ENCODE peak calls at places on chromosomes 11 and 22, in five cellular contexts. O, N, P, Q and R are unnamed samples.

GRCh38 chr22:27989758-27990450 is 70.8 kb upstream of the PITPNB start:
- DNase-seq in O (no peak), N (no peak), P (no peak), Q (no peak), R (no peak)

GRCh38 chr11:76151561-76152085 is 54.7 kb downstream of the WNT11 start:
- DNase-seq in O (no peak), Q (no peak), N (no peak), P (no peak), R (no peak)

GRCh38 chr11:2760196-2760871 is 60.5 kb upstream of the KCNQ1OT1 start:
- DNase-seq in N (no peak), Q (no peak), P (no peak), O (no peak), R (no peak)

GRCh38 chr11:130604606-130605005 is 156.2 kb downstream of the ADAMTS15 start:
- DNase-seq in P (no peak), O (no peak), Q (no peak), N (no peak), R (no peak)

GRCh38 chr11:132125855-132126841 is 755.7 kb downstream of the NTM start:
- DNase-seq in N (no peak), P (no peak), Q (peak; percentile 49), O (no peak), R (peak; percentile 34)

GRCh38 chr22:50702261-50702671 is 29.6 kb downstream of the SHANK3 start:
- DNase-seq in O (no peak), N (no peak), Q (no peak), P (no peak), R (no peak)

GRCh38 chr22:45608763-45609180 is 62.9 kb upstream of the ATXN10 start:
- DNase-seq in O (no peak), Q (peak; percentile 98), P (no peak), N (peak; percentile 17), R (peak; percentile 75)

GRCh38 chr11:61011950-61012830 is 40.7 kb downstream of the CD6 start:
- DNase-seq in N (no peak), P (no peak), O (no peak), Q (peak; percentile 43), R (no peak)

GRCh38 chr22:26442086-26442756 is 13.2 kb downstream of the ASPHD2 start:
- DNase-seq in Q (no peak), P (no peak), N (no peak), O (no peak), R (no peak)

GRCh38 chr11:45392621-45393183 is 106.6 kb upstream of the SYT13 start:
- DNase-seq in N (no peak), Q (no peak), O (no peak), P (no peak), R (no peak)

GRCh38 chr11:87097582-87097981 is 59.8 kb downstream of the TMEM135 start:
- DNase-seq in Q (peak; percentile 20), N (no peak), P (no peak), O (peak; percentile 3), R (peak; percentile 30)

GRCh38 chr11:76642341-76642740 is 28.2 kb downstream of the LRRC32 start:
- DNase-seq in O (no peak), N (no peak), Q (no peak), P (no peak), R (no peak)

GRCh38 chr11:101348786-101349185 is 219.2 kb upstream of the PGR start:
- DNase-seq in N (no peak), O (no peak), Q (no peak), P (no peak), R (no peak)

GRCh38 chr22:39148727-39149535 is 3.5 kb downstream of the CBX7 start:
- DNase-seq in P (peak; percentile 63), Q (no peak), N (peak; percentile 67), O (no peak), R (no peak)

GRCh38 chr22:32232447-32232846 is 22.7 kb downstream of the SLC5A4 start:
- DNase-seq in N (no peak), O (no peak), P (no peak), Q (no peak), R (no peak)

GRCh38 chr11:102284008-102284407 is 33.3 kb upstream of the BIRC3 start:
- DNase-seq in N (no peak), O (no peak), Q (no peak), P (no peak), R (no peak)

GRCh38 chr11:94731921-94732601 is 36.1 kb upstream of the AMOTL1 start:
- DNase-seq in P (no peak), N (no peak), Q (peak; percentile 74), O (peak; percentile 55), R (peak; percentile 76)

GRCh38 chr11:68942751-68943271 is 38.0 kb downstream of the MRGPRD start:
- DNase-seq in P (no peak), N (no peak), Q (peak; percentile 73), O (no peak), R (no peak)

GRCh38 chr11:61155312-61155711 is 5.9 kb downstream of the VPS37C start:
- DNase-seq in Q (no peak), N (no peak), P (no peak), O (no peak), R (no peak)

GRCh38 chr11:7851391-7851790 is 54.6 kb upstream of the OR5P2 start:
- DNase-seq in P (no peak), N (no peak), Q (no peak), O (no peak), R (no peak)

GRCh38 chr11:10534331-10534730 is 6.7 kb downstream of the RNF141 start:
- DNase-seq in P (no peak), O (no peak), N (no peak), Q (no peak), R (no peak)

GRCh38 chr11:44949160-44950035 is 1.3 kb downstream of the TP53I11 start:
- DNase-seq in P (peak; percentile 56), N (no peak), Q (peak; percentile 40), O (no peak), R (peak; percentile 39)

GRCh38 chr11:47352556-47352955 is at the start of gene MYBPC3:
- DNase-seq in Q (no peak), O (no peak), N (no peak), P (no peak), R (no peak)

GRCh38 chr11:94315664-94316063 is 11.3 kb downstream of the IZUMO1R start:
- DNase-seq in N (no peak), P (no peak), Q (peak; percentile 58), O (peak; percentile 7), R (peak; percentile 9)

GRCh38 chr22:34427436-34427835 is 507.2 kb upstream of the LARGE1 start:
- DNase-seq in Q (no peak), N (no peak), P (no peak), O (no peak), R (no peak)

GRCh38 chr11:518463-519202 is 11.6 kb upstream of the RNH1 start:
- DNase-seq in O (peak; percentile 60), N (peak; percentile 86), P (peak; percentile 94), Q (peak; percentile 94), R (peak; percentile 94)

GRCh38 chr11:133403900-133404299 is 128.4 kb downstream of the OPCML start:
- DNase-seq in N (no peak), P (no peak), O (no peak), Q (no peak), R (peak; percentile 4)

GRCh38 chr11:44443836-44444769 is 121.4 kb upstream of the CD82 start:
- DNase-seq in O (no peak), Q (no peak), N (no peak), P (no peak), R (peak; percentile 58)

GRCh38 chr22:30290318-30290678 is 993 bp upstream of the CASTOR1 start:
- DNase-seq in O (no peak), N (no peak), P (no peak), Q (no peak), R (no peak)

DNA sequence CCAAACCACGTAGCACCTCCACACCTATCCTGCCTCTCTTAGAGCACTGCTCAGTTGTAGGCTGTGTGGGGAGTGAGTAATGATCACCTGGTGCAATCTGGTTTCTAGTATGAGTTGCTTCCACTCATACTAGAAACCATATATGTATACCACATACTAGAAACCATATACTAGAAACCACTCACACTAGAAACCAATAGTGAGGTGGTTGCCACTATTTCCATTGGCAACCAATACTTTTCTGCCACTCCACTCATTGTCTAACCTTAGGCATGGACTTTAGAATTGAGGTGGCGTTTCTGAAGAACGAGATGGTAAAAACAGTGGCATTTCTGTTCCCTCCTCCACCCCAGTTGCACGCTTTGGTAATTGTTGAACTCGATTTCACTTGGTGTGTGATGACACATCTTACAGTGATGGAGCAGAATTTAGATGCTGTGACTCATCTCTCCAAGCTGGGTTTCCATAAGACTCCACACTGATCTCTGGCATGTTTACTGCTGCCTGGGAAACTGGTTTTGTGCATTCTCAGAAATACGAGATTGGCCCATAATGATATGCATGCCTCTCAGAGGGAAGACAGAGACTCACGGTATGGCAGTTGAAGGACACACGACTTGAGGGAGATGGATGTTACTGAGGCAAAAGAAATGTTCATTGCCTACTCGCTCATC is 82.9 kb downstream of the KIRREL3 start:
- DNase-seq in O (peak; percentile 94), Q (peak; percentile 99), N (no peak), P (no peak), R (no peak)
- H3K27ac ChIP-seq in O (peak overlapping the region; percentile 98), Q (peak overlapping the region; percentile 87), N (no peak overlapping the region), P (no peak overlapping the region), R (no peak overlapping the region)

DNA sequence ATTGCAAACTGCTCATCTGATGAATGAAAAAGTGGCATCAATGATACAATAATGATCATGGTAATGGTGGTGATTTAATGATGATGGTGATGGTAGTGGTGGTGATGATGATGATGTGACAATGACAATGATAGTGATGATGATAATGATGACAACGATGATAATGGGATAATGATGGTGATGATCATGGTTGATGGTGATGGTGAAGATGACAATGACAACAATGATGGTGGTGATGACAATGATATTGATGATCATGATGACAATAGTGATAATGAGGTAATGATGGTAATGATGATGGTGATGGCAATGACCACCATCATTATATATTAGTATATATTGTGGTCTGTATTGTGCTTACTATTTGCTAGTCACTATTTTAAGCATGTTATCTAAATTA is 474.3 kb downstream of the TBC1D22A start:
- DNase-seq in N (no peak), O (no peak), P (no peak), Q (no peak), R (no peak)
- H3K9me3 ChIP-seq in N (no peaks in the 10 kb centered on the region), O (peaks cover 15% of the 10 kb centered on the region), P (no peaks in the 10 kb centered on the region), Q (no peaks in the 10 kb centered on the region), R (no peaks in the 10 kb centered on the region)

DNA sequence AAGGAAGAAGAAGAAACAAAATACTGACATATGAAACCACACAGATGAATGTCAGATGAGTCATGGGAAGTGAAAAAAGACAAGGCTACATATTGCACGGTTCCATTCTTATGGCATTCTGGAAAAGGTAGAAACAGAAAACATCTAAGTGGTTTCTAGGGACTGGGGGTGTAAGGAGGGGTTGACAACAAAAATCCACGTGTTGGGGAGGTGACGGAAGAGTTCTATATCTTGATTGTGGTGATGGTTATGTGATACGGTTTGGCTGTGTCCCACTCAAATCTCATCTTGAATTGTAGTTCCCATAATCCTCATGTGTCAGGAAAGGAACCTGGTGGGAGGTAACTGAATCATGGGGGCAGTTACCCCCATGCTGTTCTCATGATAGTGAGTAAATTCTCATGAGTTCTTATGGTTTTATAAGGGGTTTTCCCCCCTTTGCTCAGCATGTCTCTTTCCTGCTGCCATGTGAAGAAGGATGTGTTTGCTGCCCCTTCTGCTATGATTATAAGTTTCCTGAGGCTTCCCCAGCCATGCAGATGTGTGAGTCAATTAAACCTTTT is 6.4 kb upstream of the ARFGAP3 start:
- DNase-seq in P (no peak), N (no peak), Q (peak; percentile 98), O (peak; percentile 65), R (peak; percentile 51)
- H3K27ac ChIP-seq in P (no peak overlapping the region), N (no peak overlapping the region), Q (no peak overlapping the region), O (peak overlapping the region; percentile 68), R (peak overlapping the region; percentile 15)

DNA sequence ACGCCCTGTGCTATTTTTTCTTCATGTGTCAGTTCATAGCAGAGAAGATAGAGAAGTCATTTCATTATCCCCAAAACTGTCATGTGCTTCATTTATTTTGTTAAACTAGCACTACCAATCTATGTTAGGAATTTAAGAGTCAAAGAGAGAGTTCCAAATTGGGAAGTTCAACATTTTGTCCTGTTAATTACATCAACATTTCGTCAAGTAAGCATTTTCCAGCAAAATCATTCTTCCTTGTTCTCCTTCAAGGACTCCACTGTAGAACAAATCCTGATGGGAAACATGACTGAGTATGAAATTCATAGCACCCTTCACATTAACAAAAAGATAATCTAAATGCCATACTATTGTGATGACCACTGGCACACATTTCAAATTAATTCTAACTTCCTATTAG is 59.1 kb downstream of the PACSIN2 start:
- DNase-seq in P (no peak), Q (no peak), O (no peak), N (no peak), R (no peak)
- H3K9me3 ChIP-seq in P (no peaks in the 10 kb centered on the region), Q (no peaks in the 10 kb centered on the region), O (no peaks in the 10 kb centered on the region), N (no peaks in the 10 kb centered on the region), R (no peaks in the 10 kb centered on the region)